ENCODE peak calls at places on chromosomes 12 and 14, in seven cellular contexts. Q is transverse colon, E is heart left ventricle, I is GM10248, K is glutamatergic neuron, V is astrocyte, Z is cardiac fibroblast. G is an unnamed sample.

GRCh38 chr14:43729149-43729548 is 777.9 kb downstream of the FSCB start:
- DNase-seq in Q (no peak), E (no peak), I (no peak), K (no peak), V (no peak), Z (no peak), G (no peak)

GRCh38 chr12:122318607-122319311 is 52.5 kb upstream of the VPS33A start:
- DNase-seq in Q (no peak), E (peak; percentile 21), I (no peak), K (no peak), V (peak; percentile 96), Z (peak; percentile 97), G (no peak)

GRCh38 chr12:16225692-16226091 is 51.8 kb downstream of the SLC15A5 start:
- DNase-seq in Q (no peak), E (no peak), I (no peak), K (no peak), V (no peak), Z (no peak), G (no peak)

GRCh38 chr14:98008381-98009113 is 1211.4 kb downstream of the VRK1 start:
- DNase-seq in Q (no peak), E (no peak), I (no peak), K (no peak), V (no peak), Z (no peak), G (no peak)

GRCh38 chr12:121573949-121574520 is 6.8 kb downstream of the KDM2B start:
- DNase-seq in Q (peak; percentile 32), E (no peak), I (no peak), K (no peak), V (no peak), Z (no peak), G (no peak)

GRCh38 chr14:35384386-35385041 is 20.0 kb downstream of the NFKBIA start:
- DNase-seq in Q (peak; percentile 65), E (peak; percentile 56), I (no peak), K (no peak), V (peak; percentile 95), Z (peak; percentile 97), G (no peak)

GRCh38 chr12:2555487-2556082 is 239.2 kb upstream of the FKBP4 start:
- DNase-seq in Q (no peak), E (no peak), I (no peak), K (no peak), V (no peak), Z (no peak), G (no peak)

GRCh38 chr12:121804417-121805111 is 755 bp downstream of the SETD1B start:
- DNase-seq in Q (no peak), E (peak; percentile 29), I (peak; percentile 42), K (no peak), V (no peak), Z (peak; percentile 37), G (peak; percentile 59)

GRCh38 chr12:49622501-49623141 is 740 bp upstream of the PRPF40B start:
- DNase-seq in Q (peak; percentile 47), E (peak; percentile 27), I (peak; percentile 53), K (no peak), V (no peak), Z (peak; percentile 22), G (peak; percentile 63)

GRCh38 chr14:91005716-91006115 is 54.7 kb downstream of the RPS6KA5 start:
- DNase-seq in Q (no peak), E (no peak), I (no peak), K (no peak), V (no peak), Z (no peak), G (no peak)

GRCh38 chr14:56002316-56002715 is 115.9 kb upstream of the PELI2 start:
- DNase-seq in Q (no peak), E (no peak), I (no peak), K (no peak), V (peak; percentile 73), Z (peak; percentile 8), G (no peak)

GRCh38 chr12:131640436-131640969 is 70.4 kb upstream of the SFSWAP start:
- DNase-seq in Q (no peak), E (no peak), I (no peak), K (peak; percentile 72), V (no peak), Z (no peak), G (no peak)

GRCh38 chr14:31932675-31933074 is 144.4 kb upstream of the ARHGAP5 start:
- DNase-seq in Q (no peak), E (no peak), I (no peak), K (no peak), V (no peak), Z (no peak), G (no peak)

DNA sequence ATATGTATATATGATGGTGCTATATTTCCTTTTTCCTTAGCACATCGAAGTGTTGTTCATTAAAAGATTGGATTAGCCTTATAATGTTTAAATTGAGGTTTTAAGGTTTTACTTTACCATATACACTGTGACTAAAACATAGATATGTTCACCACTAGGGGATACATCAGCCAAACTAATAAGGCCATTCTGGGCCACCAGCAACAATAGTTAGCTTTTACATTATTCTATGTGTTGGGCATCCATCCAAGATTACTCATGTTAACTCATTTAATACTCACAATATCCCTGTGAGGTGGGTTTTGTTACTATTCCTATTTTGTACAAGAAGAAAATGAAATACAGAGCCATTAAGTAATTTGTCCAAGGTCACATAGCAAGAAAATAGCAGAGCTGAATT is 202.6 kb upstream of the AVPR1A start:
- DNase-seq in Q (no peak), E (no peak), I (no peak), K (no peak), V (peak; percentile 10), Z (peak; percentile 55), G (no peak)
- TF ChIP-seq CTCF in Q (no peak), E (no peak), I (no peak), K (no peak), V (peak; percentile 31), Z (peak; percentile 20), G (no peak)

DNA sequence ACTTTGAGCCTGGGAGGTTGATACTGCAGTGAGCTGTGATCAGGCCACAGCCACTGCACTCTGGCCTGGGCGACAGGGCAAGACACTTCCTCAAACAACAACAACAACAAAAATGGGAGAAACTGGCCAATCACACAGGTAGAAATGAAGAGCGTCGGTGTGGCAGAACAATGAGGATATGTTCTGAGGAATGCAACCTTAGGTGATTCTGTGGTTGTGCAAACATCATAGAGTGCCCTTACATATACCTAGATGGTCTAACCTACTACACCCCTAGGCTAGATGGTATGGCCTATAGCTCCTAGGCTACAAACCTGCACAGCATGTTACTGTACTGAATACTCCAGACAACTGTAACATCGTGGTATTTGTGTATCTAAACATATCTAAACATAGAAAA is 3.7 kb upstream of the PRDM4 start:
- DNase-seq in Q (no peak), E (no peak), I (no peak), K (no peak), V (no peak), Z (no peak), G (no peak)
- TF ChIP-seq CTCF in Q (no peak), E (no peak), I (no peak), K (no peak), V (no peak), Z (no peak), G (no peak)

GRCh38 chr14:61297581-61297980 is 16.4 kb upstream of the TMEM30B start:
- DNase-seq in Q (no peak), E (no peak), I (no peak), K (no peak), V (no peak), Z (no peak), G (no peak)
- TF ChIP-seq CTCF in Q (no peak), E (no peak), I (no peak), K (no peak), V (no peak), Z (no peak), G (no peak)

GRCh38 chr12:125089626-125090025 is 24.4 kb downstream of the AACS start:
- DNase-seq in Q (no peak), E (no peak), I (no peak), K (no peak), V (no peak), Z (no peak), G (no peak)

GRCh38 chr12:125092108-125092871 is 27.1 kb downstream of the AACS start:
- DNase-seq in Q (no peak), E (no peak), I (no peak), K (peak; percentile 32), V (no peak), Z (no peak), G (no peak)

GRCh38 chr12:125091401-125091800 is 26.2 kb downstream of the AACS start:
- DNase-seq in Q (no peak), E (no peak), I (no peak), K (peak; percentile 31), V (no peak), Z (no peak), G (no peak)

GRCh38 chr12:125090437-125090836 is 25.2 kb downstream of the AACS start:
- DNase-seq in Q (no peak), E (no peak), I (no peak), K (no peak), V (no peak), Z (no peak), G (no peak)

DNA sequence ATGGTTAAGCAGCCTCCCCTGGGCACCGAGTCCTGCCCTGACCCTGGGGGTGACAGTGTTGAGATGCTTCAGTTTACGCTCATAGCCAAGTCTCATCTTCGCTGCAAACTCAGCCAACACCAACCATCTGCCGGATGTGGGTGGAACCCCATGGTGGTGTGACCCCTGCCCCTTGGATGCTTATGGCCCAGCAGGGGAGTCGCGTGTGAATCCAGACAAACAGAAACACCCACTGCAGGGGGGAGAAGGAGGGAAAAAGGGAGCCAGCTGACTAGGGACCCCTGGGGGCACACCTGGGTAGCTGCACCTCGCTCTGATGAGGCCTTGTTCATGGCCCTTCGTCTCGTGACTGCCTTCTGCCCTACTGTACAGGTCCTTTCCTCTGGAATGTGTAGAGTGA is 23.8 kb downstream of the AACS start:
- DNase-seq in Q (no peak), E (no peak), I (no peak), K (no peak), V (no peak), Z (no peak), G (no peak)
- TF ChIP-seq CTCF in Q (no peak), E (no peak), I (no peak), K (no peak), V (no peak), Z (no peak), G (no peak)

GRCh38 chr12:123762715-123763052 is 583 bp downstream of the DNAH10 start:
- DNase-seq in Q (no peak), E (no peak), I (no peak), K (no peak), V (no peak), Z (no peak), G (no peak)
- TF ChIP-seq CTCF in Q (no peak), E (no peak), I (no peak), K (no peak), V (no peak), Z (no peak), G (no peak)

GRCh38 chr12:127711108-127711507 is 555.9 kb upstream of the TMEM132C start:
- DNase-seq in Q (no peak), E (no peak), I (no peak), K (no peak), V (no peak), Z (no peak), G (no peak)
- TF ChIP-seq CTCF in Q (no peak), E (no peak), I (peak; percentile 11), K (peak; percentile 42), V (peak; percentile 30), Z (no peak), G (no peak)

G was measured in GM13976.